ENCODE peak calls at places on chromosomes 4 and X, in four cellular contexts. E is adrenal gland, Z is upper lobe of left lung, D is lower leg skin. T is an unnamed sample.

GRCh38 chr4:2941138-2942036 is 21.8 kb downstream of the NOP14 start:
- DNase-seq in D (no peak), Z (peak; percentile 19), E (peak; percentile 15), T (no peak)

GRCh38 chr4:86055898-86056297 is 304.0 kb downstream of the MAPK10 start:
- DNase-seq in D (no peak), Z (no peak), E (no peak), T (no peak)

GRCh38 chr4:119477412-119478053 is 151.1 kb downstream of the PDE5A start:
- DNase-seq in Z (no peak), E (no peak), D (no peak), T (no peak)

GRCh38 chr4:165802452-165802851 is 70.6 kb upstream of the TLL1 start:
- DNase-seq in D (no peak), E (no peak), Z (no peak), T (no peak)

GRCh38 chr4:151673913-151674520 is 86.8 kb downstream of the GATB start:
- DNase-seq in Z (no peak), E (no peak), D (no peak), T (peak; percentile 77)

GRCh38 chr4:87054900-87055299 is 120.1 kb downstream of the AFF1 start:
- DNase-seq in D (no peak), E (peak; percentile 79), Z (no peak), T (no peak)

GRCh38 chr4:109425405-109425804 is 8.2 kb upstream of the SEC24B start:
- DNase-seq in Z (no peak), E (no peak), D (no peak), T (no peak)

GRCh38 chr4:177699365-177700213 is 257.4 kb upstream of the AGA start:
- DNase-seq in Z (no peak), E (no peak), D (no peak), T (no peak)

GRCh38 chr4:168678751-168679366 is 182.0 kb downstream of the PALLD start:
- DNase-seq in Z (no peak), D (no peak), E (no peak), T (no peak)

GRCh38 chrX:7730071-7730470 is 112.9 kb upstream of the VCX start:
- DNase-seq in Z (peak; percentile 21), D (no peak), E (no peak), T (no peak)

GRCh38 chr4:184960505-184960971 is 57.8 kb upstream of the HELT start:
- DNase-seq in D (no peak), E (no peak), Z (no peak), T (no peak)

GRCh38 chr4:106594291-106594952 is 225.8 kb upstream of the GIMD1 start:
- DNase-seq in Z (no peak), D (no peak), E (no peak), T (no peak)

GRCh38 chr4:101393256-101393655 is 45.9 kb upstream of the PPP3CA start:
- DNase-seq in E (peak; percentile 74), Z (no peak), D (no peak), T (no peak)

GRCh38 chrX:74656079-74656745 is 41.8 kb upstream of the RLIM start:
- DNase-seq in D (no peak), Z (no peak), E (no peak), T (no peak)

GRCh38 chr4:3294401-3295241 is 1.8 kb downstream of the RGS12 start:
- DNase-seq in E (no peak), D (no peak), Z (no peak), T (peak; percentile 22)

GRCh38 chr4:149522031-149522430 is 293.6 kb downstream of the IQCM start:
- DNase-seq in E (no peak), Z (no peak), D (no peak), T (no peak)

GRCh38 chrX:1400049-1400448 is 8.1 kb upstream of the SLC25A6 start:
- DNase-seq in D (no peak), E (peak; percentile 11), Z (no peak), T (no peak)

GRCh38 chr4:70895405-70895804 is 6.8 kb upstream of the MOB1B start:
- DNase-seq in E (peak; percentile 22), Z (peak; percentile 26), D (no peak), T (no peak)

GRCh38 chr4:151555151-151555945 is 146.4 kb downstream of the FHIP1A start:
- DNase-seq in Z (no peak), E (no peak), D (no peak), T (no peak)

GRCh38 chr4:187883836-187884235 is 111.7 kb upstream of the ZFP42 start:
- DNase-seq in Z (no peak), E (no peak), D (no peak), T (no peak)

GRCh38 chrX:19707472-19707871 is 179.9 kb downstream of the SH3KBP1 start:
- DNase-seq in E (no peak), D (no peak), Z (no peak), T (peak; percentile 58)

GRCh38 chrX:149721778-149722177 is 9.9 kb downstream of the MAGEA11 start:
- DNase-seq in E (no peak), D (no peak), Z (no peak), T (no peak)

GRCh38 chr4:136863756-136864155 is 668.5 kb downstream of the PCDH18 start:
- DNase-seq in E (no peak), Z (no peak), D (no peak), T (no peak)

GRCh38 chr4:17805580-17805979 is 5.0 kb downstream of the DCAF16 start:
- DNase-seq in Z (no peak), D (no peak), E (no peak), T (no peak)

GRCh38 chrX:107674480-107675364 is 46.4 kb downstream of the PRPS1 start:
- DNase-seq in E (peak; percentile 55), D (peak; percentile 92), Z (peak; percentile 77), T (peak; percentile 43)

GRCh38 chr4:173508386-173509002 is 21.5 kb downstream of the HAND2 start:
- DNase-seq in E (no peak), D (peak; percentile 12), Z (no peak), T (no peak)

GRCh38 chr4:4439782-4440181 is 52.9 kb downstream of the NSG1 start:
- DNase-seq in D (no peak), Z (no peak), E (no peak), T (no peak)

GRCh38 chrX:101357166-101357795 is 8.7 kb upstream of the TIMM8A start:
- DNase-seq in D (no peak), Z (no peak), E (no peak), T (peak; percentile 35)

GRCh38 chr4:106033469-106033868 is 138.2 kb downstream of the NPNT start:
- DNase-seq in D (no peak), Z (no peak), E (no peak), T (no peak)

GRCh38 chrX:48911407-48912182 is at the start of gene SLC35A2:
- DNase-seq in E (peak; percentile 77), Z (peak; percentile 86), D (peak; percentile 73), T (peak; percentile 85)
- TF ChIP-seq POLR2A in E (no peak), Z (peak; percentile 33), D (peak; percentile 17), T (peak; percentile 88)

DNA sequence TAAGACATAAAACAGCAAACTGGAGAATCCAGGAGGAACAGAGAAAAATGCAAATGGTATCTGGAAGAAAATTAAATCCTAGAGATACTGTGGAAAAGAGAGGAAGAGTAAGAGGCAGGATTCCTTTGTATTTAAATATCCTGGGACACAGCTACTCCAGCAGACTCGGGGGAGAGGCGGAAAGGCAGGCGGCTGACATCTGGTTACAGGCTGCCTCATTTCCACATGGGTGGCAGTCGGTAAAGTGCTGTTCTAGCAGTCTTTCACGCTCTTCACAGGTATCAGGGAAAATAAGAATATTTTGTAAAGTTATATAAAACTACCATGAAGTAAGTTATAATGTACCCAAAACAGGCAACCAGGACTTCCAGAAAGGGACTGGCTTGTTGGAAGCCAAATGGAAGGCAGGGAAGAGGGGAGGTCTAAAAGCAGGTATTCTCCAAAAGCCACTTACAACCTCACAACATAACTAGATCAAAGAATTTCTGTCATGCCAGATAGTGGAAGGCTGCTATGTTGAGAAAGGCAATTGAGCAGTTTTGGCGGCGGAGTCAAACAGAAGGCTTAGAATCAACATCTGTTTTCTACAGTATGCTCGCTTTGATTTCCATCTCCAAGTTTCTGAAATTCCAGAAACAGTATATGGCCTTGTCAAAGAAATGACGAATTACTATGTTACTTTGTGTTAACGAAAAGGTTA is 1.3 kb upstream of the TIGD2 start:
- DNase-seq in Z (no peak), D (no peak), E (no peak), T (peak; percentile 22)
- TF ChIP-seq POLR2A in Z (no peak), D (no peak), E (no peak), T (no peak)

GRCh38 chrX:47650164-47651042 is at the start of gene ELK1:
- DNase-seq in Z (peak; percentile 97), D (peak; percentile 93), E (peak; percentile 98), T (peak; percentile 92)
- TF ChIP-seq POLR2A in Z (peak; percentile 34), D (no peak), E (peak; percentile 52), T (peak; percentile 69)

GRCh38 chr4:153207027-153207426 is 2.8 kb downstream of the TRIM2 start:
- DNase-seq in Z (no peak), E (no peak), D (no peak), T (no peak)

GRCh38 chr4:153205757-153206156 is 1.5 kb downstream of the TRIM2 start:
- DNase-seq in D (no peak), E (no peak), Z (peak; percentile 74), T (no peak)

GRCh38 chr4:153205028-153205648 is 895 bp downstream of the TRIM2 start:
- DNase-seq in D (no peak), E (no peak), Z (peak; percentile 39), T (no peak)

GRCh38 chr4:153206534-153206933 is 2.3 kb downstream of the TRIM2 start:
- DNase-seq in Z (no peak), D (no peak), E (no peak), T (no peak)

DNA sequence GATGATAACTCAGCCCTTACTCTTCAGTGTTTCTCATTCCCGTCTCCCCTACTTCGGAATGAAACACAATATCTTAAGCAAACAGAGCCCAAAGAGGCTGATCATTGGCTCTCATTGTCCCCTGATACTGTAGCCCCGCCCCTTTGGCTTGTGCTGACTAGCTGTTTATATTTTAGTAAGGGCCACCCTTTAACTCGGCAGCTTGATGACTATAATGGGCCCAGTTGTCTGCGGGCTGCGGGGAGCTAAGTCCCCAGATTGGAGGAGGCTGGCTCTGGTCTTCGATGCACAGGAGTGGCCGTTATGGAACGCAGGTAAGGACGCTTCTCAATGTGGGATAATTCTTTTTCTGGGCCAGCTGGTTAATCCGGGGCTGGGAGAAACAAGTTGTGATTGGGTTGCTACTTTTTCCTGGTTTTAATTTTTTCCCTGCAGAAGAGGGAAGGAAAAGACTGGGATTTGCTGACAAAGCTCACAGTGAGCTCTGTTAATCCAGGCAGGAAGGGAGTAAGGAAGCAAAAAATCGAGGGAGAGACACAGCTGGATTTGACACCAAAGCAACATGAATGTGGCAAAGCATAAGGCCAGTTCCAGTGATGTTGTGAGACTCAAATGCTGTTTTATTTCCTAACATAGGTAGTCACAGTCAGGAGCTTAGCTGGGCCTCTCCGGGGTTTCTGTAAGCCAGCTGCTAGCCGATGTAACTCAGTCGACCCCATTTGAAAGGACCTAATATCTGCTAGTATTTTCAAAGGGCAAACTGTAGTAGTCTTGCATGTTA is at the start of gene TRIM2:
- DNase-seq in D (peak; percentile 68), E (peak; percentile 49), Z (peak; percentile 84), T (peak; percentile 58)
- TF ChIP-seq POLR2A in D (no peak), E (no peak), Z (peak; percentile 42), T (no peak)

GRCh38 chr4:82900335-82901128 is at the start of gene THAP9:
- DNase-seq in E (peak; percentile 100), Z (peak; percentile 99), D (peak; percentile 99), T (peak; percentile 99)
- TF ChIP-seq POLR2A in E (peak; percentile 74), Z (peak; percentile 86), D (no peak), T (peak; percentile 89)